ENCODE peak calls at places on chromosome 3, in seven cellular contexts. I is H1, J is tibial artery, L is left ventricle myocardium inferior, F is HepG2, M is GM23248, B is breast epithelium. S is an unnamed sample. For H3K9me3 and H3K4me1, the result is how much of the 10 kb centered on the place peaks cover.

GRCh38 chr3:178236555-178237277 is 299.5 kb upstream of the KCNMB2 start:
- DNase-seq in F (no peak), J (no peak), M (peak), I (no peak), B (no peak), L (no peak), S (no peak)

GRCh38 chr3:128448491-128448890 is 18.2 kb downstream of the DNAJB8 start:
- DNase-seq in F (no peak), L (no peak), J (no peak), M (no peak), I (no peak), B (no peak), S (no peak)

GRCh38 chr3:157533298-157533870 is 30.2 kb upstream of the VEPH1 start:
- DNase-seq in J (no peak), B (no peak), I (no peak), L (no peak), F (no peak), M (peak), S (no peak)

GRCh38 chr3:112803472-112803871 is 43.2 kb downstream of the CD200R1L start:
- DNase-seq in B (no peak), F (no peak), M (no peak), J (no peak), L (no peak), I (no peak), S (no peak)

GRCh38 chr3:73245459-73245858 is 184.0 kb downstream of the EBLN2 start:
- DNase-seq in J (no peak), B (no peak), I (no peak), F (no peak), M (no peak), L (no peak), S (no peak)

GRCh38 chr3:72338942-72339749 is 509.1 kb downstream of the SHQ1 start:
- DNase-seq in B (peak), M (peak), L (peak), I (no peak), F (peak), J (peak), S (no peak)

GRCh38 chr3:123884258-123884831 is at the start of gene MYLK:
- DNase-seq in J (peak), L (peak), M (peak), I (peak), B (peak), F (peak), S (peak)

GRCh38 chr3:29072626-29073025 is 208.2 kb upstream of the RBMS3 start:
- DNase-seq in F (no peak), L (no peak), I (no peak), J (no peak), M (peak), B (no peak), S (no peak)

DNA sequence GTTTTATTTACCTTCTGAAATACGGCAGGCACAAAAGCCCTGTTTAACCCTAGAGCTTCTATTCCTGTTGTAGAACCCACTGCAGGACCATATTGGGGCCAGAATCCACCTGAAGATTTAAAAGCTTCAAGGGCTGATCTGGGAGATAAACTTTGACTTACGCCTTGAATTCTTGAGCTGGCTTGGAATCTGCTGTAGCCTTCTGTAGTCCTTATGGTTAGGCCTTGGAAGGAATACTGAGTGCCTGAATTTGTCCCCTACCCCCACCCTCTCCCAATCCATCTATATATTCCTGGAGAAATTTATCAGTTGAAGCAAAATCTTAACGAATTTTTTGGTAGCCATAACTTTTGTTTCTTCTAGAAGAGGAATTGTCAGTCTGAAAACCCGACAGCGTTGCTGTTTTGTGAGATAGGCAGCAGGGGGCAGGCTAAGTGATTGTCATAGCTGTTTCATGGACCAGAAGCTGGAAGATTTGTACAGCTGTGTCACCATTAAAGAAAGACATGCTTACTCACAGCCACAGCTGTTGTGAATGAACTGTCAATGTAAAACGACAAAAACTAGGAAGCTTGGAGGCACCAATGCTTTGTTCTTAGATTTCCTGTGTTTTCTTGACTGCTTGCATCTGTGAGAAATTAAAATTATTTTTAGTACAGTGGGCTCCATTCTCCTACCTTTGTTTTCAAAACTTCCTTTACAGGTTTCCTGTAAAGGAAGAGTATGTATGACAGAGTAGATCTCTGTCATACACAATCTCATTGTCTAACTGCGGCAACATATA is 12.8 kb downstream of the LXN start:
- DNase-seq in I (peak), F (peak), B (no peak), M (peak), L (peak), J (peak), S (no peak)
- H3K9me3 ChIP-seq in I (under half), F (under half), B (under half), M (under half), L (under half), J (under half), S (under half)

GRCh38 chr3:172094621-172095557 is 55.5 kb downstream of the FNDC3B start:
- DNase-seq in F (no peak), L (no peak), B (no peak), J (no peak), M (peak), I (no peak), S (no peak)

GRCh38 chr3:172090035-172090434 is 50.7 kb downstream of the FNDC3B start:
- DNase-seq in B (no peak), M (no peak), L (no peak), I (no peak), J (no peak), F (no peak), S (no peak)

GRCh38 chr3:172089250-172089649 is 49.9 kb downstream of the FNDC3B start:
- DNase-seq in I (no peak), L (no peak), M (peak), B (no peak), F (no peak), J (no peak), S (no peak)

GRCh38 chr3:172096881-172097420 is 57.6 kb downstream of the FNDC3B start:
- DNase-seq in J (no peak), I (no peak), F (peak), L (no peak), B (no peak), M (peak), S (no peak)

DNA sequence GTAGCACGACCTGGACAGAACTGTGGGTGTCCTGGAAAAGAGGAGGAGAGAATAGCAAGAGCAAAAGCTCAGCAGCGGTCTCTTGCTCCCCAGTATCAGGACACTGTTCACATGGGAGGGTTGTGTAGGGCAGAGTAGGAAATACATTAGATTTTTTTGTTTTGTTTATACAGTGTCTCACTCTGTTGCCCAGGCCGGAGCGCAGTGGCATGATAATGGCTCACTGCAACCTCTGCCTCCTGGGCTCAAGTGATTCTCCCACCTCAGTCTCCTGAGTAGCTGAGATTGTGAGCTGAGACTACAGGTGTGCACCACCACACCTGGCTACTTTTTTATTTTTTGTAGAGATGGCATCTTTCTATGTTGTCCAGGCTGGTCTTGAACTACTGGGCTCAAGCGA is 53.3 kb downstream of the FNDC3B start:
- DNase-seq in M (no peak), J (no peak), B (no peak), I (no peak), F (no peak), L (no peak), S (no peak)
- H3K4me1 ChIP-seq in M (half or more), J (half or more), B (under half), I (under half), F (half or more), L (half or more), S (under half)

GRCh38 chr3:147407495-147408179 is 1.3 kb upstream of the ZIC4 start:
- DNase-seq in F (no peak), M (no peak), L (no peak), B (no peak), I (no peak), J (no peak), S (no peak)
- H3K9me3 ChIP-seq in F (under half), M (under half), L (under half), B (under half), I (under half), J (under half), S (under half)

GRCh38 chr3:61865466-61865865 is 304.1 kb downstream of the PTPRG start:
- DNase-seq in L (no peak), J (no peak), B (no peak), I (no peak), F (no peak), M (no peak), S (no peak)
- H3K4me1 ChIP-seq in L (half or more), J (half or more), B (under half), I (under half), F (under half), M (under half), S (under half)

DNA sequence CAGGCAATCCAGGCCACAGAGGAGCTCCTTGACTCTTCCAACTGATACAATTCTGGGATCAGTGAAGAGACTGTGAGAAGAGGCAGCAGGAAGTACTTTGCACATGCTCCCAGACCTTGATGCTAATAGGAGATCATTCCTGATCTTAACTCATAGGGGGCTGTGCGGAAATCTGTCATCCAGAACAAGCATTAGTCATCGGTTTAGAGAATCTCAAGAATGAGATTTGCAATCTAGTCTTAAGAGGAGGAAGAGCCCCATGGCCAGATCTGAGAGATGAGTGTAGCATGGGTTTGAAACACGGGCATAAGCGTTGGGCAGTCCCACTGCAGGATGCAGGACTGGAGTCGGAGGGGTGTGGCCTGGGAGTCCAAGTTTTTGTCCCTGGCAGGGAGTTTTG is 1081.1 kb downstream of the NAALADL2 start:
- DNase-seq in J (no peak), L (no peak), B (no peak), F (no peak), M (peak), I (no peak), S (no peak)
- H3K9me3 ChIP-seq in J (under half), L (half or more), B (under half), F (half or more), M (under half), I (under half), S (under half)

GRCh38 chr3:16059700-16060357 is 114.7 kb upstream of the GALNT15 start:
- DNase-seq in M (no peak), J (no peak), B (no peak), L (no peak), F (no peak), I (no peak), S (no peak)

GRCh38 chr3:16059081-16059537 is 115.4 kb upstream of the GALNT15 start:
- DNase-seq in B (no peak), I (no peak), M (peak), F (no peak), J (no peak), L (no peak), S (no peak)

GRCh38 chr3:16060945-16061344 is 113.5 kb upstream of the GALNT15 start:
- DNase-seq in L (no peak), J (peak), F (no peak), M (peak), B (no peak), I (no peak), S (no peak)

GRCh38 chr3:16061491-16061890 is 113.0 kb upstream of the GALNT15 start:
- DNase-seq in L (no peak), B (no peak), J (no peak), I (no peak), F (no peak), M (peak), S (no peak)

GRCh38 chr3:16060358-16060852 is 114.1 kb upstream of the GALNT15 start:
- DNase-seq in I (no peak), B (peak), M (peak), J (peak), L (no peak), F (peak), S (peak)
- H3K4me1 ChIP-seq in I (under half), B (under half), M (half or more), J (half or more), L (under half), F (half or more), S (under half)

DNA sequence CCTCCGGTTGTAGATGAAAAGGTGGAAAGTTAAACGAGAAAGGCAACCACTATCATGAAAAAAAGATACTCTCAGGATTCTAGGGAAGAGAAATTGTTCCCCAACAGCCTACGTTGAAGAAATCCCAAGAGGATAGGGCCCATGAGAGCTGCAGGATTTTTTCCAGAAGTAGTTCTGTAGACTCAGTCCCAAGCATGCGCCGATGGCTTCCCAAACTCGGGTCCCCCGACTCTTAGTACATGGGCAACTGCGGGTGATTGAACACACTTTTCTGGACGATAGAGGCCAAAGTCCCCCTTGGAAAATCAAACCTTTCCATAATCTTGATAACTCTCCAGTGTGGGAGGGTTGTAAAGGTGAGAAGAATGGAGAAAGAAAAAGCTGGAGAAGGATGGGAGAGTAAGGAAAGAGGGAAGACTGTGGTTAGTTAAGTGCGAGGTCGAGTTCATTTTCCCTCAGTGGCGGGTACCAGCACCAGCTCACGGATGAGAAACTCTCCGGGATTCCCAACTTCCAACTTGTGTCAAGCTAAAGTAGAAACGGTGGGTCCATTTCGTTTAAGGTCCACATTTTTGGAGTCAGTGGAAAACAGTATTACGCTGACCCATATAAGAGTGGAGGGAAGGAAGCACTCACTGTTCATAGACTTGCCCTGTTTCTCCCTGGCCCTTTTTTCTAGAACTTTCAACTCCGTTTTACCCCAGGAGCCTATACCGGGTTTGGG is 14.6 kb downstream of the ZIC1 start:
- DNase-seq in B (no peak), I (no peak), L (no peak), M (no peak), J (no peak), F (no peak), S (no peak)
- H3K9me3 ChIP-seq in B (under half), I (under half), L (under half), M (under half), J (under half), F (under half), S (under half)